ENCODE peak calls at places on chromosomes 12 and 14, in five cellular contexts. One of them, this sample, is unnamed.

GRCh38 chr14:59698793-59699192 is 122.2 kb upstream of the CCDC175 start:
- DNase-seq in AG10803: no peak
- DNase-seq in breast epithelium: no peak
- DNase-seq in bronchial epithelial cell: peak
- DNase-seq in endothelial cell: no peak
- DNase-seq in this sample: no peak

GRCh38 chr12:20620311-20620710 is 74.8 kb upstream of the SLCO1C1 start:
- DNase-seq in breast epithelium: no peak
- DNase-seq in endothelial cell: no peak
- DNase-seq in AG10803: peak
- DNase-seq in bronchial epithelial cell: no peak
- DNase-seq in this sample: no peak

GRCh38 chr12:66861157-66861750 is 182.4 kb upstream of the GRIP1 start:
- DNase-seq in endothelial cell: peak
- DNase-seq in AG10803: peak
- DNase-seq in bronchial epithelial cell: peak
- DNase-seq in breast epithelium: peak
- DNase-seq in this sample: peak

GRCh38 chr14:101395779-101396178 is 165.5 kb upstream of the DIO3 start:
- DNase-seq in endothelial cell: no peak
- DNase-seq in bronchial epithelial cell: no peak
- DNase-seq in breast epithelium: no peak
- DNase-seq in AG10803: no peak
- DNase-seq in this sample: no peak

GRCh38 chr14:54623279-54624004 is 56.5 kb downstream of the SAMD4A start:
- DNase-seq in breast epithelium: no peak
- DNase-seq in endothelial cell: no peak
- DNase-seq in bronchial epithelial cell: no peak
- DNase-seq in AG10803: no peak
- DNase-seq in this sample: no peak

GRCh38 chr14:71713061-71713850 is 219.0 kb upstream of the RGS6 start:
- DNase-seq in endothelial cell: no peak
- DNase-seq in bronchial epithelial cell: no peak
- DNase-seq in breast epithelium: no peak
- DNase-seq in AG10803: peak
- DNase-seq in this sample: no peak

GRCh38 chr12:10175849-10176641 is 2.8 kb upstream of the TMEM52B start:
- DNase-seq in endothelial cell: no peak
- DNase-seq in AG10803: no peak
- DNase-seq in bronchial epithelial cell: peak
- DNase-seq in breast epithelium: no peak
- DNase-seq in this sample: no peak

GRCh38 chr12:62251609-62251958 is 8.6 kb upstream of the USP15 start:
- DNase-seq in breast epithelium: no peak
- DNase-seq in AG10803: no peak
- DNase-seq in endothelial cell: no peak
- DNase-seq in bronchial epithelial cell: no peak
- DNase-seq in this sample: no peak

DNA sequence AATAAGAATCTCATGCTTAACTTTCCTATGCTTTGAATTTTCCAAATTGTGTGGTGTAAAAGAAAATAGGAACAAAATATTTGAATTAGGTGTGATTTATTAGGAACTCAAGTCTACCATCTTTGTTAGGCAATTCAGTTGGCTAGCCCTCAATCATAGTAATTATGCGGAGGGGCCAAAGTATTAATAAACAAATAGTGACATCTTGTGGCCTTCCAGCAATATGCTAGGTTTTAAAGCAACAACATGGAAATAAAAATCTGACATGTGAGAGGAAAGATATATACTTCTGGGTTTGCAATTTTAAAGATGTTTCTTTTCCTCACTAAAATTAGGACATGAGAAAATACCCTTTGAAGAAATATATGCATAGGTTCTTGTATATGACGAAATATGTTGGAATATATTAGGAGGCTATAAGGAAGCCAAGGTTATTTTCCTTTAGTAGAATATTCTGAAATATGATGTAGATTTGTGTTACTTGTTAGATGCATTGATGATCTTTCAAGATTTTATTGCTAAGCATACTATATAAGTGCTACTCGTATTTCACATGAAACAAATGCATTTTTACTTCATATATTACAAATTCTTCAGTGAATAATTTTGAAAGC is 200.4 kb downstream of the PTPRO start:
- DNase-seq in breast epithelium: no peak
- DNase-seq in endothelial cell: no peak
- DNase-seq in bronchial epithelial cell: peak
- DNase-seq in AG10803: peak
- DNase-seq in this sample: no peak
- TF ChIP-seq CTCF in breast epithelium: peak
- TF ChIP-seq CTCF in endothelial cell: peak
- TF ChIP-seq CTCF in bronchial epithelial cell: peak
- TF ChIP-seq CTCF in AG10803: peak
- TF ChIP-seq CTCF in this sample: peak

DNA sequence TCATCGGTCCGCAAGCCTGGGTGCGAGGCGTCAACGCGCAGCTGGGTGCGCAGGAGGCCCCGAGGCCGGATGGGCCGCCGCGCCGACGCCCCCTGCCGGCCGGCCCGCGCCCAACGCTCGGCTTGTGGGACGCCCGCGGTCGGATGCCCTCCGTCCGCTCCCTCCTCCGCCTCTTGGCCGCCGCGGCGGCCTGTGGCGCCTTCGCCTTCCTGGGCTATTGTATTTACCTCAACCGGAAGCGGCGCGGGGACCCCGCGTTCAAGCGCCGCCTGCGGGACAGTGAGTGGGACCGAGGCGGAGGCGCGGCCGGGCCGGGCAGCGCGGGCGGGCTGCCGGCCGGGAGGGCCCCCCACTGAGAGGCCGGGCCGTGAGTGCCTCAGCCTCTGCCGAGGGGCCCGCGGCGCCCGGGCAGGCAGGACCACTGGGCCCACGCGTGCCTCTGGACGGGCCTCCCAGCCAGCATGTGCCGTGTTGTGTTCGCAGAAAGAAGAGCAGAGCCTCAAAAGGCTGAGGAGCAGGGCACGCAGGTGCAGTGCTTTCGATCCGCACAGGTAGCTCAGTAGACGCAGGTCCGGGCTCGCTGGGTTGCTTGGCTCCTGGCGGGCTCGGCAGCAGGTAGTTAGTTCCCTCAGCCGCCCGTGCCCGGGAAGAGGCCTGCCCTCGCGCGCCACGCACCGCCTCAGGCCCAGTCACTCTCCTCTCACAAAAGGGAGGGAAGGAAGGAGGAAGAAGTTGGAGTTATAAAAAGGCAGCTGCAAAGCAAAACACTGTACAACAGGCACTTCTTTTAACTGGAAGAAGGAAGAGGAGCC is at the start of gene TOMM20L:
- DNase-seq in endothelial cell: peak
- DNase-seq in bronchial epithelial cell: peak
- DNase-seq in AG10803: peak
- DNase-seq in breast epithelium: peak
- DNase-seq in this sample: peak
- TF ChIP-seq CTCF in endothelial cell: peak
- TF ChIP-seq CTCF in bronchial epithelial cell: peak
- TF ChIP-seq CTCF in AG10803: no peak
- TF ChIP-seq CTCF in breast epithelium: no peak
- TF ChIP-seq CTCF in this sample: peak

DNA sequence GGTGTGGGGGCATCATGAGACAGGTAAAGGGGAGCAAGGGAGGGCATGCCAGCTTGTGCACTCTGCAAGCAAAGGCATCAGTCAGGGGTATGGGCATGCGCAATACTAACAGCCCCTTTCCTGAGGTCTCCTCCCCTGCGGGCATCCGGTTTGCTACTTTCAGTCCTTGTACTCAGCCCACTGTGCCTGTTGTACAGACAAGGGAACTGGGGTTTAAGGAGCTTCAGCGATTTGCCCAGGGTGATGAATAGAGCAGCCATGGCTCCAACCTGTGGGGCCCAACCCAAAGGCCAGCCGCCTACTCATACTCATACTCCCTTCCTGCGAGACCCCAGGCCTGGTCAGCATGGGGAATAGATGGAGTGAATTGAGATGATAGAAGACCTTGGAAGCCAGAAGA is 66.7 kb downstream of the GALNT16 start:
- DNase-seq in breast epithelium: no peak
- DNase-seq in endothelial cell: no peak
- DNase-seq in AG10803: no peak
- DNase-seq in bronchial epithelial cell: no peak
- DNase-seq in this sample: no peak
- TF ChIP-seq CTCF in breast epithelium: no peak
- TF ChIP-seq CTCF in endothelial cell: no peak
- TF ChIP-seq CTCF in AG10803: no peak
- TF ChIP-seq CTCF in bronchial epithelial cell: no peak
- TF ChIP-seq CTCF in this sample: no peak

GRCh38 chr12:123271182-123271491 is 519 bp downstream of the CDK2AP1 start:
- DNase-seq in breast epithelium: peak
- DNase-seq in bronchial epithelial cell: peak
- DNase-seq in endothelial cell: peak
- DNase-seq in AG10803: peak
- DNase-seq in this sample: peak
- TF ChIP-seq CTCF in breast epithelium: no peak
- TF ChIP-seq CTCF in bronchial epithelial cell: peak
- TF ChIP-seq CTCF in endothelial cell: peak
- TF ChIP-seq CTCF in AG10803: peak
- TF ChIP-seq CTCF in this sample: peak

GRCh38 chr12:106429636-106430035 is 72.1 kb downstream of the POLR3B start:
- DNase-seq in AG10803: no peak
- DNase-seq in endothelial cell: no peak
- DNase-seq in breast epithelium: no peak
- DNase-seq in bronchial epithelial cell: no peak
- DNase-seq in this sample: no peak

GRCh38 chr12:106431839-106432411 is 74.4 kb downstream of the POLR3B start:
- DNase-seq in AG10803: no peak
- DNase-seq in bronchial epithelial cell: no peak
- DNase-seq in breast epithelium: no peak
- DNase-seq in endothelial cell: no peak
- DNase-seq in this sample: no peak

GRCh38 chr12:106436183-106436582 is 78.6 kb downstream of the POLR3B start:
- DNase-seq in AG10803: no peak
- DNase-seq in bronchial epithelial cell: peak
- DNase-seq in breast epithelium: no peak
- DNase-seq in endothelial cell: no peak
- DNase-seq in this sample: no peak

GRCh38 chr12:106433055-106433454 is 75.5 kb downstream of the POLR3B start:
- DNase-seq in AG10803: no peak
- DNase-seq in bronchial epithelial cell: no peak
- DNase-seq in endothelial cell: no peak
- DNase-seq in breast epithelium: no peak
- DNase-seq in this sample: no peak

DNA sequence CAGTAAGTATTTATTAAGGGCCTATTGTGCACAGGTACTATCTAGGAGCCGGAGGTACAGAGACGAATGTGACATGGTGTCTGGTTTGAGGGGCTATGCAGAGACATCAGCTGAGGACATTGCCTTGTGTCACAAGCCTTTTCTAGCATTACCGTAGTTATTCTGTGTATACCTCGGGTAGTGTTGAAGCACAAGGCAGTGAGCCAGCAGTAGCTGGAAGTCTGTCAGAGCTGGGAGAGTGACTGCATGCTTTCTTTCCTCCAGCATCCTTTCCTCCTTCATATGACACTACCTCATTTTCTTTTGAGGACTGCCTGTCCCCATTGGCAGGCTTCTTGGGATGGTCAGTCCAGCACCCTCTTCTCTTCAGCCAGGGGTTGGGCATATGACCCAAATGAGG is 77.0 kb downstream of the POLR3B start:
- DNase-seq in breast epithelium: no peak
- DNase-seq in endothelial cell: no peak
- DNase-seq in AG10803: no peak
- DNase-seq in bronchial epithelial cell: no peak
- DNase-seq in this sample: no peak
- TF ChIP-seq CTCF in breast epithelium: no peak
- TF ChIP-seq CTCF in endothelial cell: no peak
- TF ChIP-seq CTCF in AG10803: no peak
- TF ChIP-seq CTCF in bronchial epithelial cell: no peak
- TF ChIP-seq CTCF in this sample: no peak

GRCh38 chr14:75283162-75283883 is 4.7 kb downstream of the FOS start:
- DNase-seq in endothelial cell: no peak
- DNase-seq in bronchial epithelial cell: peak
- DNase-seq in AG10803: peak
- DNase-seq in breast epithelium: no peak
- DNase-seq in this sample: no peak
- TF ChIP-seq CTCF in endothelial cell: no peak
- TF ChIP-seq CTCF in bronchial epithelial cell: peak
- TF ChIP-seq CTCF in AG10803: peak
- TF ChIP-seq CTCF in breast epithelium: no peak
- TF ChIP-seq CTCF in this sample: peak

GRCh38 chr12:50111693-50112455 is at the start of gene COX14:
- DNase-seq in AG10803: peak
- DNase-seq in endothelial cell: peak
- DNase-seq in breast epithelium: peak
- DNase-seq in bronchial epithelial cell: peak
- DNase-seq in this sample: peak
- TF ChIP-seq CTCF in AG10803: peak
- TF ChIP-seq CTCF in endothelial cell: peak
- TF ChIP-seq CTCF in breast epithelium: no peak
- TF ChIP-seq CTCF in bronchial epithelial cell: peak
- TF ChIP-seq CTCF in this sample: peak

This sample was measured in heart right ventricle.